ENCODE peak calls at places on chromosome 5, in nine cellular contexts. H is choroid plexus epithelial cell; D is NCI-H2171 treated with DMSO at 0.1 percent for 48 hours; X is sciatic nerve; M is Right ventricle myocardium inferior; W is kidney epithelial cell; T is activated CD4-positive, alpha-beta T cell treated with anti-CD3 and anti-CD28 coated beads, Interleukin-2, amount 50 U/mL, for 4 hours; P is NCI-H1694 treated with DMSO at 0.1 percent for 48 hours; K is cardiac muscle cell. Y is an unnamed sample.

GRCh38 chr5:181223729-181224389 is 778 bp downstream of the TRIM41 start:
- DNase-seq in M (peak; percentile 85), K (peak; percentile 85), P (no peak), T (no peak), D (no peak), X (peak; percentile 78), W (no peak), H (peak; percentile 50), Y (peak; percentile 79)

GRCh38 chr5:179269781-179270543 is 75.3 kb downstream of the ADAMTS2 start:
- DNase-seq in M (peak; percentile 42), K (no peak), H (no peak), T (no peak), W (no peak), D (no peak), X (peak; percentile 54), P (no peak), Y (peak; percentile 5)

GRCh38 chr5:7753596-7753995 is 97.3 kb downstream of the CFAP90 start:
- DNase-seq in X (no peak), H (no peak), K (no peak), D (no peak), M (no peak), P (no peak), T (no peak), W (no peak), Y (no peak)

GRCh38 chr5:175862131-175863012 is 9.0 kb upstream of the CPLX2 start:
- DNase-seq in P (no peak), T (no peak), W (no peak), K (no peak), D (no peak), H (no peak), X (no peak), M (no peak), Y (no peak)

GRCh38 chr5:124948754-124949275 is 202.4 kb upstream of the ZNF608 start:
- DNase-seq in W (no peak), K (no peak), X (no peak), D (no peak), P (no peak), T (no peak), H (no peak), M (no peak), Y (no peak)

GRCh38 chr5:122751293-122751753 is 23.6 kb upstream of the SNX2 start:
- DNase-seq in H (peak; percentile 82), W (peak; percentile 88), T (no peak), M (no peak), P (no peak), D (no peak), K (peak; percentile 17), X (no peak), Y (no peak)

GRCh38 chr5:43236633-43237355 is 44.8 kb downstream of the NIM1K start:
- DNase-seq in T (no peak), D (no peak), W (no peak), M (no peak), P (no peak), X (no peak), H (no peak), K (no peak), Y (no peak)

GRCh38 chr5:145953202-145953601 is 16.8 kb downstream of the SH3RF2 start:
- DNase-seq in K (no peak), P (no peak), H (no peak), T (no peak), W (no peak), M (no peak), D (no peak), X (no peak), Y (no peak)

GRCh38 chr5:100799166-100799565 is 103.9 kb downstream of the ST8SIA4 start:
- DNase-seq in K (no peak), P (no peak), T (no peak), D (no peak), H (no peak), X (no peak), W (no peak), M (no peak), Y (no peak)

GRCh38 chr5:150298701-150299451 is 3.8 kb downstream of the ARSI start:
- DNase-seq in D (no peak), W (peak; percentile 55), X (no peak), T (no peak), H (peak; percentile 85), P (no peak), M (no peak), K (no peak), Y (no peak)

GRCh38 chr5:134600600-134600999 is 32.0 kb downstream of the SAR1B start:
- DNase-seq in D (no peak), P (no peak), X (no peak), K (no peak), M (no peak), H (peak; percentile 80), W (no peak), T (no peak), Y (no peak)

GRCh38 chr5:64811050-64811640 is 42.4 kb downstream of the CWC27 start:
- DNase-seq in H (peak; percentile 87), K (peak; percentile 59), D (peak; percentile 53), W (peak; percentile 14), X (no peak), M (no peak), P (peak; percentile 47), T (no peak), Y (peak; percentile 8)

GRCh38 chr5:43780586-43780985 is 177.6 kb downstream of the NNT start:
- DNase-seq in D (no peak), X (no peak), M (no peak), W (no peak), K (no peak), P (no peak), H (peak; percentile 14), T (no peak), Y (no peak)

GRCh38 chr5:56638768-56639238 is 176.5 kb upstream of the MAP3K1 start:
- DNase-seq in X (no peak), T (no peak), M (no peak), H (no peak), D (no peak), P (no peak), K (no peak), W (no peak), Y (no peak)

GRCh38 chr5:62707539-62707938 is 128.9 kb downstream of the LRRC70 start:
- DNase-seq in K (no peak), D (no peak), W (no peak), P (no peak), M (no peak), H (no peak), T (no peak), X (no peak), Y (no peak)

Y was measured in BE2C.